ENCODE peak calls at places on chromosomes 12 and 14, in four cellular contexts. One of them, this sample, is unnamed.

GRCh38 chr12:52147983-52148540 is 43.8 kb downstream of the KRT80 start:
- DNase-seq in mammary epithelial cell: no peak
- DNase-seq in PC-9: peak
- DNase-seq in SK-N-SH: no peak
- DNase-seq in this sample: no peak

GRCh38 chr14:94543450-94544123 is 17.7 kb upstream of the SERPINA4 start:
- DNase-seq in mammary epithelial cell: peak
- DNase-seq in PC-9: no peak
- DNase-seq in SK-N-SH: no peak
- DNase-seq in this sample: peak

GRCh38 chr12:52125499-52125900 is 46.0 kb downstream of the SMIM41 start:
- DNase-seq in mammary epithelial cell: no peak
- DNase-seq in PC-9: no peak
- DNase-seq in SK-N-SH: peak
- DNase-seq in this sample: peak

GRCh38 chr12:120748242-120748641 is 22.6 kb downstream of the ACADS start:
- DNase-seq in mammary epithelial cell: no peak
- DNase-seq in PC-9: no peak
- DNase-seq in SK-N-SH: no peak
- DNase-seq in this sample: no peak

GRCh38 chr12:110248096-110248447 is 33.0 kb upstream of the ATP2A2 start:
- DNase-seq in mammary epithelial cell: no peak
- DNase-seq in PC-9: no peak
- DNase-seq in SK-N-SH: no peak
- DNase-seq in this sample: no peak

GRCh38 chr14:76947078-76947837 is 81.2 kb downstream of the IRF2BPL start:
- DNase-seq in mammary epithelial cell: peak
- DNase-seq in PC-9: peak
- DNase-seq in SK-N-SH: peak
- DNase-seq in this sample: peak

GRCh38 chr12:121620328-121620891 is 5.9 kb upstream of the ORAI1 start:
- DNase-seq in mammary epithelial cell: no peak
- DNase-seq in PC-9: no peak
- DNase-seq in SK-N-SH: no peak
- DNase-seq in this sample: peak

GRCh38 chr12:57233357-57234232 is 4.1 kb downstream of the SHMT2 start:
- DNase-seq in mammary epithelial cell: no peak
- DNase-seq in PC-9: no peak
- DNase-seq in SK-N-SH: no peak
- DNase-seq in this sample: no peak

GRCh38 chr12:121095544-121096198 is 37.0 kb upstream of the P2RX7 start:
- DNase-seq in mammary epithelial cell: no peak
- DNase-seq in PC-9: no peak
- DNase-seq in SK-N-SH: peak
- DNase-seq in this sample: peak

GRCh38 chr12:13000616-13000934 is 510 bp upstream of the HEBP1 start:
- DNase-seq in mammary epithelial cell: no peak
- DNase-seq in PC-9: no peak
- DNase-seq in SK-N-SH: peak
- DNase-seq in this sample: peak

GRCh38 chr12:55717397-55718007 is 1.7 kb downstream of the BLOC1S1 start:
- DNase-seq in mammary epithelial cell: peak
- DNase-seq in PC-9: no peak
- DNase-seq in SK-N-SH: no peak
- DNase-seq in this sample: no peak

GRCh38 chr12:93895096-93895460 is 217.9 kb downstream of the CRADD start:
- DNase-seq in mammary epithelial cell: no peak
- DNase-seq in PC-9: no peak
- DNase-seq in SK-N-SH: no peak
- DNase-seq in this sample: peak

GRCh38 chr14:79051009-79051710 is 881.0 kb downstream of the NRXN3 start:
- DNase-seq in mammary epithelial cell: peak
- DNase-seq in PC-9: no peak
- DNase-seq in SK-N-SH: no peak
- DNase-seq in this sample: no peak

GRCh38 chr14:32561520-32561919 is 232.4 kb downstream of the AKAP6 start:
- DNase-seq in mammary epithelial cell: no peak
- DNase-seq in PC-9: peak
- DNase-seq in SK-N-SH: no peak
- DNase-seq in this sample: peak

GRCh38 chr14:41548666-41549065 is 58.0 kb upstream of the LRFN5 start:
- DNase-seq in mammary epithelial cell: no peak
- DNase-seq in PC-9: no peak
- DNase-seq in SK-N-SH: no peak
- DNase-seq in this sample: no peak

GRCh38 chr12:54601841-54602240 is 13.4 kb upstream of the PPP1R1A start:
- DNase-seq in mammary epithelial cell: peak
- DNase-seq in PC-9: no peak
- DNase-seq in SK-N-SH: no peak
- DNase-seq in this sample: peak

GRCh38 chr12:23066095-23066494 is 441.1 kb downstream of the ETNK1 start:
- DNase-seq in mammary epithelial cell: peak
- DNase-seq in PC-9: no peak
- DNase-seq in SK-N-SH: no peak
- DNase-seq in this sample: no peak

DNA sequence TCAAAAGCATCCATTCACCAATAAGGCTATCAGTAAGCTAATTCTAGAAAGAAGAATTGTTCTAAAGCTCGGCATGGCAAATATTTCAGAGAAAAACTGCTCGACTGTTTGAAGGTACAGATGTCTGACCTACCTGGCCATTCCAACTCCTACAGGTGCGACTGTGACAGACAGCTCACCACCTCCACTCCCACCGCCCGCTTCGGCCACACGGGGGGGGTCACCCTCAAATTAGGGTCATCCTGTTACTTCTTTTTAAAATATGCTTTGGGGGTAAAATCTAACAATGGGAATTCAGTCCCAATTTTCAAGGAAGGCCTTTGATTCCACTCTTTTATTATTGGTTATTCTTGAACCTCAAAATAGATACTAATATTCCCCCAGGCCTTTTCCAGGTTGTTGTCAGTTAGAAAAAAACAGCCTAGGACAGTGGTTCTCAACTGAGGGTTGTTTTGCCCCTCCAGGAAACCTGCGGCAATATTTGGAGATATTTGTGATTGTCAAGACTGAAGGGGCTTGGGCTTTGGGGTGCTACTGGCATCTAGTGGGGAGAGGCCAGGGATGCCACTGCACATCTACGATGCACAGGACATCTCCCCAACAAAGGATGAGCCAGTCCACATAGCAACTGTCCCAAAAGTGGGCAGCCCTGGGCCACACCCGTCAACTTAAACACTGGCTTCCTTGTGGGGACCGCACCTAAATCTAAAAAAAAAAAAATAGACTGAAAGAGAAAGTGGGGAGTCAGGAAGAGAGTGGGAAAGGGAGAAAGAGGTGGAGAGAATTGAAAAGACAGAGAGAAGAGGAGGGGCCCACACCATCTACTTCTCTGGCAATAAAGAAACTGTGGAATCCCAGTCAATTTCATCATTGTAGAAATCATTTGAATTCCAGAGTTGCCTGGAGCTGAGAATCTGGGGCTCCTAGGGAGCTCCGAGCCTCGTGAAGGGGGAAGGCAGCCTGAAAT is 81.0 kb downstream of the BCL11B start:
- DNase-seq in mammary epithelial cell: peak
- DNase-seq in PC-9: no peak
- DNase-seq in SK-N-SH: no peak
- DNase-seq in this sample: peak
- TF ChIP-seq CTCF in mammary epithelial cell: peak
- TF ChIP-seq CTCF in PC-9: no peak
- TF ChIP-seq CTCF in SK-N-SH: no peak
- TF ChIP-seq CTCF in this sample: no peak

DNA sequence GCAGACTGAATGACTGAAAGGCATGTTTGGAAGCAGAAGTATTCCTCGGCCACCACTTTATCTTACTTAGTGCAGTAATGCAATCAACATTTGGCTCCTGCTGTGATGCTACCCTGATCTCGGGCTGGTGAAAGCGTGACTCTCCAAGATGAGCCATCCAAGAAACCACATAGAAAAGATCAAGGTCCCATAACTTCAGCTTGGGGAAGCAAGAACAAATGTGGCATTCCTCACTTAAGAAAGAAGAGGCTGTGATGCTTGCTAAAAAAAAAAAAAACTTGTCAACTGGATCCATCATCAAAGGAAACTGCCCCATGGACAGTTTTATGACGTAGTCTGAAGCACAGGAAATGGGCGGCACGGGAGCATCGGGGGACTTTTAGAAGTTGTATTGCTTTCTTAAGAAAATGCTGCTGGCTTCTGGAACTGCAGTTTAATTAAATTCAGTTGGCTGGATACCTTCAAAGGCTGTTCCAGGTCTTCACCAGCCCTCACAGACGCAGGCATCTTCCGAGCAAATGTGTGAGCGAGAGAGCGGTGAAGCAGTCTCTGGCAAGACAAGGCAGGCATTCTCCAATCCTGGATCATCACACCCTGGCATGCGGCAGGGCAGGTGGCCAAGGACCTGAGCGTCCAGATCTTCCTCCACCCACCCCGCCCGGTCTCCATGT is 38.2 kb upstream of the MAP1LC3B2 start:
- DNase-seq in mammary epithelial cell: peak
- DNase-seq in PC-9: no peak
- DNase-seq in SK-N-SH: peak
- DNase-seq in this sample: no peak
- H2AFZ ChIP-seq in mammary epithelial cell: peak
- H2AFZ ChIP-seq in PC-9: no peak
- H2AFZ ChIP-seq in SK-N-SH: peak
- H2AFZ ChIP-seq in this sample: peak

GRCh38 chr12:131756441-131756840 is 45.6 kb downstream of the SFSWAP start:
- DNase-seq in mammary epithelial cell: no peak
- DNase-seq in PC-9: no peak
- DNase-seq in SK-N-SH: no peak
- DNase-seq in this sample: no peak

GRCh38 chr12:131753757-131754156 is 42.9 kb downstream of the SFSWAP start:
- DNase-seq in mammary epithelial cell: no peak
- DNase-seq in PC-9: no peak
- DNase-seq in SK-N-SH: no peak
- DNase-seq in this sample: no peak

GRCh38 chr12:131757111-131757510 is 46.2 kb downstream of the SFSWAP start:
- DNase-seq in mammary epithelial cell: no peak
- DNase-seq in PC-9: no peak
- DNase-seq in SK-N-SH: no peak
- DNase-seq in this sample: no peak

GRCh38 chr12:131754184-131754583 is 43.3 kb downstream of the SFSWAP start:
- DNase-seq in mammary epithelial cell: no peak
- DNase-seq in PC-9: no peak
- DNase-seq in SK-N-SH: no peak
- DNase-seq in this sample: no peak

DNA sequence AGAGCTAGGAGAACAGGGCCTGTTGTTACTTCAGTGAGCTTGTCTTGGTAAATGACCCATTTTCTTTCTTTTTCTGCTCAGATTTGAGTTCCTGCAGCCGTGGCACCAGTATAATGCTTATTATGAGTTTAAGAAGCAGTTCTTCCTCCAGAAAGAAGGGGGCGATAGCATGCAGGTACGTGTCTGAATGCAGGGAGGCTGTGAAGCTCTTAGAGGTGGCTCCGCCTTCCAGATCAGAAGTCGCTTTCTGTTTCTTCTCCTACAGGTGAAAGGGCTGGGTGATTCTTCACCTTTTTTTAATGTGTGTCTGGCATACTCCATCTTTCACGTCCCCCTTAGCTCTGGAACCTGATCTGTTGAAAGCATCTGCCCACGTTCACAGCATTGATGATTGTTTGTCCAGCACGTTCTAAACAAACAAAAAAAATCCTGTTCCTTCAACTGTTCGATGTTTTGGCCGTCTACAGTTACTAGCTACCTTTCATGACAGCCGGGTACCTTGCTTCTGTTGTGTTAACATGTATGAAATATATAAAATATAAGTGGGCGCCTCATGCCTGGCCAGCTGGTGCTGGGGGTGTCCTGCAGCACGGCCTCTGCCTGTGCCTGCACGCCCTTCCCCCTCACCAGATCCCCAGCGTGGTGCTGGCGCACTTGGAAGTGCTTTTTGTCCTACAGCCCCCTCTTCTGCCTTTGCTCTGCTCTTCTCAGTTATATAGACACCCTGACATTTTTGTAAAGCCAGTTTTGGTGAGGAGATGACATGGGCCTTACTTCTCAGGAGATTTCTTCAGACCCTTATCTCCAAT is 44.6 kb downstream of the SFSWAP start:
- DNase-seq in mammary epithelial cell: no peak
- DNase-seq in PC-9: peak
- DNase-seq in SK-N-SH: peak
- DNase-seq in this sample: peak
- TF ChIP-seq CTCF in mammary epithelial cell: peak
- TF ChIP-seq CTCF in PC-9: peak
- TF ChIP-seq CTCF in SK-N-SH: peak
- TF ChIP-seq CTCF in this sample: peak

DNA sequence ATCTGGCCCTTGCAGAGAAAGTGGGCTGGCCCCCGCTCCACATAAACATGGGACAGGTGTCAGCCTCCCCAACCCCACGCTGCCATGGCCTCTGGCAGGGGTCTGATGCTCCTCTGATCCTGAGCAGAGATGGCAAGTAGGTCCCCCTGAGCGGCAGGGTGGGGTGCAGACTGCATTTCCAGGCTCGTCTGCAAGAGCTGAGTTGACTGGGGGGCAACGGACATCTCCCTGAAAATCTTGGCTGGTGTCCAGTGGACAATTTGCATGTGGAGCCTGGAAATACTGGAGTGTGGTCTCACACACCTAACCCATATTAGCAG is 188.8 kb upstream of the DIO3 start:
- DNase-seq in mammary epithelial cell: no peak
- DNase-seq in PC-9: no peak
- DNase-seq in SK-N-SH: no peak
- DNase-seq in this sample: no peak
- H2AFZ ChIP-seq in mammary epithelial cell: no peak
- H2AFZ ChIP-seq in PC-9: no peak
- H2AFZ ChIP-seq in SK-N-SH: no peak
- H2AFZ ChIP-seq in this sample: no peak

GRCh38 chr12:131091976-131092691 is 138.4 kb downstream of the ADGRD1 start:
- DNase-seq in mammary epithelial cell: no peak
- DNase-seq in PC-9: peak
- DNase-seq in SK-N-SH: no peak
- DNase-seq in this sample: no peak
- TF ChIP-seq CTCF in mammary epithelial cell: no peak
- TF ChIP-seq CTCF in PC-9: no peak
- TF ChIP-seq CTCF in SK-N-SH: no peak
- TF ChIP-seq CTCF in this sample: no peak

DNA sequence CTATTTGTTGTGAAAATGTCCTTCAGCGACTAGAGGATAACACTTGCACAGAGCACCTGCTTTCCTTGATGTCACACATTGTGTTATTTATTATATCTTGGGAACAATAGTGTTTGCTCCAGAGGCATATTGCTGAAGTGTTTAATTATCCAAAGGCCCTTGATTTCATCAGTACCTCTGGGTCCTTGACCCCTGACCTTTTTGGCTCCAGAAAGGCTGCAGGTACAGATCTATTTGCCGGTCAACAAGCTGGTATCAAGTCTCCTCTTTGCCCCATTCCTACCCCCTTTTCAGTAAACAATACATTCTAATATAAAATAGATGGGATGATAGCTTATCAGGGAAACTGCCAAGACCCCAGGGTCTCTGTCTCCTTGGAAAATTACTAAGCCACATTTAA is 206.8 kb downstream of the DACT1 start:
- DNase-seq in mammary epithelial cell: no peak
- DNase-seq in PC-9: no peak
- DNase-seq in SK-N-SH: no peak
- DNase-seq in this sample: no peak
- H2AFZ ChIP-seq in mammary epithelial cell: no peak
- H2AFZ ChIP-seq in PC-9: no peak
- H2AFZ ChIP-seq in SK-N-SH: no peak
- H2AFZ ChIP-seq in this sample: no peak

This sample was measured in GM23338.